ENCODE peak calls at places on chromosomes 11 and 22, in six cellular contexts. One of them, this sample, is unnamed.
A peak's percentile ranks its signal among the peaks of the same experiment; 100 is the strongest.

GRCh38 chr11:118581057-118581456 is 8.8 kb downstream of the ARCN1 start:
- DNase-seq in suprapubic skin: no peak
- DNase-seq in activated T-cell treated with anti-CD3 and anti-CD28 coated beads, Interleukin-2, amount 50 U/mL, for 1 hour: no peak
- DNase-seq in cardiac fibroblast: no peak
- DNase-seq in RPMI7951: no peak
- DNase-seq in effector CD4-positive, alpha-beta T cell: no peak
- DNase-seq in this sample: no peak

GRCh38 chr11:47099213-47099917 is 77.3 kb downstream of the ARFGAP2 start:
- DNase-seq in activated T-cell treated with anti-CD3 and anti-CD28 coated beads, Interleukin-2, amount 50 U/mL, for 1 hour: no peak
- DNase-seq in RPMI7951: no peak
- DNase-seq in effector CD4-positive, alpha-beta T cell: no peak
- DNase-seq in cardiac fibroblast: peak; percentile 36
- DNase-seq in suprapubic skin: no peak
- DNase-seq in this sample: no peak

GRCh38 chr11:70597751-70598377 is 199.5 kb downstream of the CTTN start:
- DNase-seq in suprapubic skin: no peak
- DNase-seq in effector CD4-positive, alpha-beta T cell: no peak
- DNase-seq in cardiac fibroblast: no peak
- DNase-seq in activated T-cell treated with anti-CD3 and anti-CD28 coated beads, Interleukin-2, amount 50 U/mL, for 1 hour: no peak
- DNase-seq in RPMI7951: no peak
- DNase-seq in this sample: no peak

GRCh38 chr11:2825261-2825885 is 60.2 kb downstream of the CDKN1C start:
- DNase-seq in activated T-cell treated with anti-CD3 and anti-CD28 coated beads, Interleukin-2, amount 50 U/mL, for 1 hour: no peak
- DNase-seq in effector CD4-positive, alpha-beta T cell: no peak
- DNase-seq in suprapubic skin: peak; percentile 94
- DNase-seq in cardiac fibroblast: peak; percentile 78
- DNase-seq in RPMI7951: no peak
- DNase-seq in this sample: no peak

GRCh38 chr11:134343646-134344045 is 11.9 kb downstream of the GLB1L2 start:
- DNase-seq in cardiac fibroblast: no peak
- DNase-seq in suprapubic skin: no peak
- DNase-seq in activated T-cell treated with anti-CD3 and anti-CD28 coated beads, Interleukin-2, amount 50 U/mL, for 1 hour: no peak
- DNase-seq in effector CD4-positive, alpha-beta T cell: no peak
- DNase-seq in RPMI7951: no peak
- DNase-seq in this sample: no peak

GRCh38 chr22:28608546-28608945 is 71.1 kb downstream of the TTC28 start:
- DNase-seq in activated T-cell treated with anti-CD3 and anti-CD28 coated beads, Interleukin-2, amount 50 U/mL, for 1 hour: no peak
- DNase-seq in effector CD4-positive, alpha-beta T cell: no peak
- DNase-seq in RPMI7951: no peak
- DNase-seq in cardiac fibroblast: no peak
- DNase-seq in suprapubic skin: no peak
- DNase-seq in this sample: no peak

GRCh38 chr11:111521132-111521531 is 6.6 kb downstream of the HOATZ start:
- DNase-seq in suprapubic skin: no peak
- DNase-seq in RPMI7951: peak; percentile 63
- DNase-seq in cardiac fibroblast: no peak
- DNase-seq in activated T-cell treated with anti-CD3 and anti-CD28 coated beads, Interleukin-2, amount 50 U/mL, for 1 hour: no peak
- DNase-seq in effector CD4-positive, alpha-beta T cell: no peak
- DNase-seq in this sample: no peak

GRCh38 chr11:45556851-45557707 is 108.3 kb downstream of the CHST1 start:
- DNase-seq in effector CD4-positive, alpha-beta T cell: no peak
- DNase-seq in cardiac fibroblast: peak; percentile 92
- DNase-seq in RPMI7951: peak; percentile 73
- DNase-seq in suprapubic skin: no peak
- DNase-seq in activated T-cell treated with anti-CD3 and anti-CD28 coated beads, Interleukin-2, amount 50 U/mL, for 1 hour: no peak
- DNase-seq in this sample: no peak

GRCh38 chr22:31332010-31332409 is 14.1 kb downstream of the PATZ1 start:
- DNase-seq in effector CD4-positive, alpha-beta T cell: no peak
- DNase-seq in RPMI7951: no peak
- DNase-seq in suprapubic skin: no peak
- DNase-seq in activated T-cell treated with anti-CD3 and anti-CD28 coated beads, Interleukin-2, amount 50 U/mL, for 1 hour: no peak
- DNase-seq in cardiac fibroblast: no peak
- DNase-seq in this sample: no peak

GRCh38 chr11:132631956-132632355 is 900.3 kb downstream of the OPCML start:
- DNase-seq in cardiac fibroblast: peak; percentile 27
- DNase-seq in RPMI7951: peak; percentile 51
- DNase-seq in effector CD4-positive, alpha-beta T cell: no peak
- DNase-seq in activated T-cell treated with anti-CD3 and anti-CD28 coated beads, Interleukin-2, amount 50 U/mL, for 1 hour: no peak
- DNase-seq in suprapubic skin: no peak
- DNase-seq in this sample: no peak

GRCh38 chr11:132520199-132520598 is 1012.1 kb downstream of the OPCML start:
- DNase-seq in cardiac fibroblast: no peak
- DNase-seq in RPMI7951: peak; percentile 20
- DNase-seq in effector CD4-positive, alpha-beta T cell: no peak
- DNase-seq in activated T-cell treated with anti-CD3 and anti-CD28 coated beads, Interleukin-2, amount 50 U/mL, for 1 hour: no peak
- DNase-seq in suprapubic skin: no peak
- DNase-seq in this sample: no peak

GRCh38 chr11:8906629-8907028 is 4.4 kb upstream of the AKIP1 start:
- DNase-seq in RPMI7951: peak; percentile 59
- DNase-seq in cardiac fibroblast: peak; percentile 45
- DNase-seq in activated T-cell treated with anti-CD3 and anti-CD28 coated beads, Interleukin-2, amount 50 U/mL, for 1 hour: no peak
- DNase-seq in suprapubic skin: no peak
- DNase-seq in effector CD4-positive, alpha-beta T cell: no peak
- DNase-seq in this sample: no peak

GRCh38 chr11:75626692-75627536 is 41.9 kb downstream of the MAP6 start:
- DNase-seq in activated T-cell treated with anti-CD3 and anti-CD28 coated beads, Interleukin-2, amount 50 U/mL, for 1 hour: no peak
- DNase-seq in suprapubic skin: no peak
- DNase-seq in RPMI7951: peak; percentile 42
- DNase-seq in effector CD4-positive, alpha-beta T cell: no peak
- DNase-seq in cardiac fibroblast: no peak
- DNase-seq in this sample: no peak

GRCh38 chr11:107743161-107743560 is 31.3 kb upstream of the SLN start:
- DNase-seq in effector CD4-positive, alpha-beta T cell: no peak
- DNase-seq in activated T-cell treated with anti-CD3 and anti-CD28 coated beads, Interleukin-2, amount 50 U/mL, for 1 hour: no peak
- DNase-seq in RPMI7951: no peak
- DNase-seq in cardiac fibroblast: no peak
- DNase-seq in suprapubic skin: no peak
- DNase-seq in this sample: no peak

GRCh38 chr11:63404536-63404935 is 35.0 kb downstream of the SLC22A9 start:
- DNase-seq in suprapubic skin: no peak
- DNase-seq in activated T-cell treated with anti-CD3 and anti-CD28 coated beads, Interleukin-2, amount 50 U/mL, for 1 hour: no peak
- DNase-seq in RPMI7951: no peak
- DNase-seq in cardiac fibroblast: no peak
- DNase-seq in effector CD4-positive, alpha-beta T cell: no peak
- DNase-seq in this sample: no peak

GRCh38 chr11:94868468-94868867 is 100.3 kb downstream of the AMOTL1 start:
- DNase-seq in effector CD4-positive, alpha-beta T cell: no peak
- DNase-seq in cardiac fibroblast: no peak
- DNase-seq in suprapubic skin: no peak
- DNase-seq in RPMI7951: no peak
- DNase-seq in activated T-cell treated with anti-CD3 and anti-CD28 coated beads, Interleukin-2, amount 50 U/mL, for 1 hour: no peak
- DNase-seq in this sample: no peak

GRCh38 chr11:106133529-106133928 is 56.1 kb downstream of the AASDHPPT start:
- DNase-seq in suprapubic skin: no peak
- DNase-seq in cardiac fibroblast: peak; percentile 7
- DNase-seq in effector CD4-positive, alpha-beta T cell: no peak
- DNase-seq in RPMI7951: no peak
- DNase-seq in activated T-cell treated with anti-CD3 and anti-CD28 coated beads, Interleukin-2, amount 50 U/mL, for 1 hour: no peak
- DNase-seq in this sample: no peak

GRCh38 chr11:43937434-43938411 is 4.7 kb upstream of the C11orf96 start:
- DNase-seq in cardiac fibroblast: peak; percentile 74
- DNase-seq in effector CD4-positive, alpha-beta T cell: no peak
- DNase-seq in activated T-cell treated with anti-CD3 and anti-CD28 coated beads, Interleukin-2, amount 50 U/mL, for 1 hour: no peak
- DNase-seq in RPMI7951: no peak
- DNase-seq in suprapubic skin: no peak
- DNase-seq in this sample: no peak

This sample was measured in iPS DF 19.7.